ENCODE peak calls at places on chromosomes 4 and X, in five cellular contexts. One of them, this sample, is unnamed.

GRCh38 chr4:8838911-8839431 is 32.7 kb downstream of the HMX1 start:
- DNase-seq in left ventricle myocardium inferior: no peak
- DNase-seq in tibial nerve: no peak
- DNase-seq in foreskin keratinocyte: no peak
- DNase-seq in thoracic aorta: no peak
- DNase-seq in this sample: no peak

GRCh38 chr4:6245246-6246169 is 24.1 kb upstream of the WFS1 start:
- DNase-seq in left ventricle myocardium inferior: peak; percentile 25
- DNase-seq in thoracic aorta: no peak
- DNase-seq in foreskin keratinocyte: no peak
- DNase-seq in tibial nerve: no peak
- DNase-seq in this sample: no peak

GRCh38 chr4:140293979-140294378 is 79.5 kb upstream of the SCOC start:
- DNase-seq in tibial nerve: no peak
- DNase-seq in left ventricle myocardium inferior: no peak
- DNase-seq in foreskin keratinocyte: peak; percentile 14
- DNase-seq in thoracic aorta: no peak
- DNase-seq in this sample: no peak

GRCh38 chrX:23845316-23845932 is 62.3 kb downstream of the APOO start:
- DNase-seq in thoracic aorta: no peak
- DNase-seq in left ventricle myocardium inferior: no peak
- DNase-seq in foreskin keratinocyte: peak; percentile 3
- DNase-seq in tibial nerve: no peak
- DNase-seq in this sample: no peak

GRCh38 chrX:68432648-68433047 is 647 bp downstream of the OPHN1 start:
- DNase-seq in left ventricle myocardium inferior: no peak
- DNase-seq in foreskin keratinocyte: peak; percentile 29
- DNase-seq in tibial nerve: no peak
- DNase-seq in thoracic aorta: no peak
- DNase-seq in this sample: no peak

GRCh38 chrX:15328821-15329220 is 6.5 kb downstream of the PIGA start:
- DNase-seq in tibial nerve: no peak
- DNase-seq in thoracic aorta: no peak
- DNase-seq in foreskin keratinocyte: no peak
- DNase-seq in left ventricle myocardium inferior: no peak
- DNase-seq in this sample: no peak

GRCh38 chr4:180542445-180543100 is 1700.6 kb upstream of the TENM3 start:
- DNase-seq in tibial nerve: no peak
- DNase-seq in thoracic aorta: no peak
- DNase-seq in foreskin keratinocyte: peak; percentile 33
- DNase-seq in left ventricle myocardium inferior: no peak
- DNase-seq in this sample: no peak

GRCh38 chr4:96649536-96649935 is 809.6 kb downstream of the PDHA2 start:
- DNase-seq in tibial nerve: no peak
- DNase-seq in left ventricle myocardium inferior: no peak
- DNase-seq in foreskin keratinocyte: peak; percentile 88
- DNase-seq in thoracic aorta: no peak
- DNase-seq in this sample: no peak

GRCh38 chr4:4284827-4285618 is 4.9 kb downstream of the LYAR start:
- DNase-seq in tibial nerve: no peak
- DNase-seq in thoracic aorta: no peak
- DNase-seq in left ventricle myocardium inferior: no peak
- DNase-seq in foreskin keratinocyte: peak; percentile 40
- DNase-seq in this sample: no peak

GRCh38 chr4:109978704-109979103 is 66.0 kb downstream of the EGF start:
- DNase-seq in thoracic aorta: no peak
- DNase-seq in foreskin keratinocyte: no peak
- DNase-seq in tibial nerve: no peak
- DNase-seq in left ventricle myocardium inferior: no peak
- DNase-seq in this sample: no peak

GRCh38 chrX:106284431-106285025 is 116.4 kb downstream of the PWWP3B start:
- DNase-seq in tibial nerve: no peak
- DNase-seq in thoracic aorta: no peak
- DNase-seq in left ventricle myocardium inferior: no peak
- DNase-seq in foreskin keratinocyte: peak; percentile 65
- DNase-seq in this sample: no peak

GRCh38 chr4:76806757-76807156 is 91.2 kb downstream of the SOWAHB start:
- DNase-seq in tibial nerve: no peak
- DNase-seq in thoracic aorta: no peak
- DNase-seq in left ventricle myocardium inferior: no peak
- DNase-seq in foreskin keratinocyte: peak; percentile 38
- DNase-seq in this sample: no peak

GRCh38 chrX:136491832-136492231 is 4.1 kb downstream of the BRS3 start:
- DNase-seq in left ventricle myocardium inferior: no peak
- DNase-seq in foreskin keratinocyte: no peak
- DNase-seq in thoracic aorta: no peak
- DNase-seq in tibial nerve: no peak
- DNase-seq in this sample: no peak

GRCh38 chr4:82733636-82734035 is 65.0 kb downstream of the SCD5 start:
- DNase-seq in thoracic aorta: no peak
- DNase-seq in foreskin keratinocyte: peak; percentile 92
- DNase-seq in left ventricle myocardium inferior: no peak
- DNase-seq in tibial nerve: no peak
- DNase-seq in this sample: no peak

GRCh38 chrX:110003167-110004156 is 548 bp downstream of the TMEM164 start:
- DNase-seq in tibial nerve: no peak
- DNase-seq in thoracic aorta: no peak
- DNase-seq in left ventricle myocardium inferior: peak; percentile 18
- DNase-seq in foreskin keratinocyte: peak; percentile 37
- DNase-seq in this sample: no peak

GRCh38 chr4:123922847-123923246 is 526.3 kb downstream of the SPRY1 start:
- DNase-seq in thoracic aorta: no peak
- DNase-seq in foreskin keratinocyte: peak; percentile 30
- DNase-seq in tibial nerve: no peak
- DNase-seq in left ventricle myocardium inferior: no peak
- DNase-seq in this sample: no peak

GRCh38 chr4:114729339-114729738 is 130.7 kb downstream of the UGT8 start:
- DNase-seq in left ventricle myocardium inferior: no peak
- DNase-seq in tibial nerve: no peak
- DNase-seq in thoracic aorta: no peak
- DNase-seq in foreskin keratinocyte: no peak
- DNase-seq in this sample: no peak

GRCh38 chr4:169314906-169315305 is 44.1 kb upstream of the SH3RF1 start:
- DNase-seq in foreskin keratinocyte: peak; percentile 94
- DNase-seq in thoracic aorta: no peak
- DNase-seq in left ventricle myocardium inferior: peak; percentile 79
- DNase-seq in tibial nerve: peak; percentile 29
- DNase-seq in this sample: no peak

GRCh38 chr4:143025111-143025704 is 159.5 kb upstream of the USP38 start:
- DNase-seq in left ventricle myocardium inferior: no peak
- DNase-seq in tibial nerve: peak; percentile 45
- DNase-seq in thoracic aorta: no peak
- DNase-seq in foreskin keratinocyte: peak; percentile 16
- DNase-seq in this sample: no peak

GRCh38 chrX:72045552-72046277 is 86.0 kb downstream of the RTL5 start:
- DNase-seq in thoracic aorta: no peak
- DNase-seq in tibial nerve: no peak
- DNase-seq in left ventricle myocardium inferior: no peak
- DNase-seq in foreskin keratinocyte: peak; percentile 89
- DNase-seq in this sample: no peak

GRCh38 chrX:50075630-50076349 is 125.0 kb downstream of the AKAP4 start:
- DNase-seq in tibial nerve: no peak
- DNase-seq in thoracic aorta: no peak
- DNase-seq in foreskin keratinocyte: no peak
- DNase-seq in left ventricle myocardium inferior: no peak
- DNase-seq in this sample: no peak

GRCh38 chrX:74531081-74531480 is 83.3 kb downstream of the RLIM start:
- DNase-seq in tibial nerve: no peak
- DNase-seq in foreskin keratinocyte: no peak
- DNase-seq in thoracic aorta: no peak
- DNase-seq in left ventricle myocardium inferior: no peak
- DNase-seq in this sample: no peak

GRCh38 chrX:41003501-41004286 is 81.6 kb upstream of the USP9X start:
- DNase-seq in left ventricle myocardium inferior: no peak
- DNase-seq in foreskin keratinocyte: no peak
- DNase-seq in tibial nerve: no peak
- DNase-seq in thoracic aorta: no peak
- DNase-seq in this sample: no peak

GRCh38 chr4:74536557-74536956 is 91.6 kb downstream of the AREG start:
- DNase-seq in left ventricle myocardium inferior: no peak
- DNase-seq in tibial nerve: no peak
- DNase-seq in foreskin keratinocyte: no peak
- DNase-seq in thoracic aorta: no peak
- DNase-seq in this sample: no peak

GRCh38 chr4:125750827-125751466 is 436.2 kb downstream of the FAT4 start:
- DNase-seq in foreskin keratinocyte: no peak
- DNase-seq in tibial nerve: peak; percentile 10
- DNase-seq in left ventricle myocardium inferior: no peak
- DNase-seq in thoracic aorta: no peak
- DNase-seq in this sample: no peak

GRCh38 chr4:121676388-121677075 is 20.2 kb downstream of the ANXA5 start:
- DNase-seq in foreskin keratinocyte: no peak
- DNase-seq in thoracic aorta: no peak
- DNase-seq in left ventricle myocardium inferior: no peak
- DNase-seq in tibial nerve: no peak
- DNase-seq in this sample: no peak

GRCh38 chr4:121677524-121677923 is 19.3 kb downstream of the ANXA5 start:
- DNase-seq in tibial nerve: no peak
- DNase-seq in left ventricle myocardium inferior: no peak
- DNase-seq in foreskin keratinocyte: no peak
- DNase-seq in thoracic aorta: no peak
- DNase-seq in this sample: no peak

GRCh38 chr4:121674191-121674590 is 22.6 kb downstream of the ANXA5 start:
- DNase-seq in left ventricle myocardium inferior: no peak
- DNase-seq in thoracic aorta: no peak
- DNase-seq in tibial nerve: no peak
- DNase-seq in foreskin keratinocyte: no peak
- DNase-seq in this sample: no peak

GRCh38 chr4:121674696-121675095 is 22.1 kb downstream of the ANXA5 start:
- DNase-seq in foreskin keratinocyte: no peak
- DNase-seq in left ventricle myocardium inferior: no peak
- DNase-seq in tibial nerve: no peak
- DNase-seq in thoracic aorta: no peak
- DNase-seq in this sample: no peak

GRCh38 chr4:121675715-121676114 is 21.1 kb downstream of the ANXA5 start:
- DNase-seq in thoracic aorta: no peak
- DNase-seq in foreskin keratinocyte: no peak
- DNase-seq in left ventricle myocardium inferior: no peak
- DNase-seq in tibial nerve: no peak
- DNase-seq in this sample: no peak
- TF ChIP-seq CTCF in thoracic aorta: no peak
- TF ChIP-seq CTCF in foreskin keratinocyte: peak; percentile 4
- TF ChIP-seq CTCF in left ventricle myocardium inferior: peak; percentile 31
- TF ChIP-seq CTCF in tibial nerve: no peak
- TF ChIP-seq CTCF in this sample: no peak

GRCh38 chr4:121277194-121278105 is 103.4 kb downstream of the QRFPR start:
- DNase-seq in thoracic aorta: no peak
- DNase-seq in foreskin keratinocyte: no peak
- DNase-seq in tibial nerve: no peak
- DNase-seq in left ventricle myocardium inferior: no peak
- DNase-seq in this sample: no peak
- TF ChIP-seq CTCF in thoracic aorta: no peak
- TF ChIP-seq CTCF in foreskin keratinocyte: peak; percentile 40
- TF ChIP-seq CTCF in tibial nerve: no peak
- TF ChIP-seq CTCF in left ventricle myocardium inferior: peak; percentile 40
- TF ChIP-seq CTCF in this sample: no peak

GRCh38 chr4:2931765-2932560 is 31.2 kb downstream of the NOP14 start:
- DNase-seq in tibial nerve: no peak
- DNase-seq in foreskin keratinocyte: no peak
- DNase-seq in left ventricle myocardium inferior: peak; percentile 78
- DNase-seq in thoracic aorta: peak; percentile 4
- DNase-seq in this sample: no peak

GRCh38 chr4:2930135-2930805 is 32.9 kb downstream of the NOP14 start:
- DNase-seq in left ventricle myocardium inferior: peak; percentile 15
- DNase-seq in thoracic aorta: peak; percentile 1
- DNase-seq in tibial nerve: no peak
- DNase-seq in foreskin keratinocyte: no peak
- DNase-seq in this sample: no peak

GRCh38 chr4:2929469-2929868 is 33.7 kb downstream of the NOP14 start:
- DNase-seq in foreskin keratinocyte: no peak
- DNase-seq in thoracic aorta: peak; percentile 1
- DNase-seq in tibial nerve: no peak
- DNase-seq in left ventricle myocardium inferior: no peak
- DNase-seq in this sample: no peak

GRCh38 chr4:2932561-2932950 is 30.6 kb downstream of the NOP14 start:
- DNase-seq in thoracic aorta: no peak
- DNase-seq in foreskin keratinocyte: no peak
- DNase-seq in tibial nerve: no peak
- DNase-seq in left ventricle myocardium inferior: no peak
- DNase-seq in this sample: peak; percentile 85

GRCh38 chr4:2930821-2931764 is 32.1 kb downstream of the NOP14 start:
- DNase-seq in tibial nerve: no peak
- DNase-seq in thoracic aorta: peak; percentile 1
- DNase-seq in foreskin keratinocyte: no peak
- DNase-seq in left ventricle myocardium inferior: peak; percentile 21
- DNase-seq in this sample: no peak
- TF ChIP-seq CTCF in tibial nerve: no peak
- TF ChIP-seq CTCF in thoracic aorta: no peak
- TF ChIP-seq CTCF in foreskin keratinocyte: peak; percentile 33
- TF ChIP-seq CTCF in left ventricle myocardium inferior: peak; percentile 29
- TF ChIP-seq CTCF in this sample: no peak

GRCh38 chrX:30060718-30061117 is 154.6 kb upstream of the MAGEB2 start:
- DNase-seq in foreskin keratinocyte: no peak
- DNase-seq in thoracic aorta: no peak
- DNase-seq in tibial nerve: no peak
- DNase-seq in left ventricle myocardium inferior: no peak
- DNase-seq in this sample: no peak
- TF ChIP-seq CTCF in foreskin keratinocyte: no peak
- TF ChIP-seq CTCF in thoracic aorta: no peak
- TF ChIP-seq CTCF in tibial nerve: no peak
- TF ChIP-seq CTCF in left ventricle myocardium inferior: peak; percentile 54
- TF ChIP-seq CTCF in this sample: no peak

This sample was measured in lower leg skin.